ENCODE peak calls at places on chromosomes 4 and X, in nine cellular contexts. T, H, F, I, C, J, W, E and Y are unnamed samples.

GRCh38 chr4:53023640-53024299 is 161.7 kb downstream of the RASL11B start:
- DNase-seq in T (no peak), H (no peak), F (no peak), I (no peak), C (no peak), J (no peak), W (no peak), E (no peak), Y (no peak)

GRCh38 chrX:43631841-43632240 is 24.3 kb upstream of the MAOA start:
- DNase-seq in T (no peak), H (no peak), F (no peak), I (no peak), C (no peak), J (no peak), W (no peak), E (no peak), Y (no peak)

GRCh38 chr4:2416564-2417195 is 1.8 kb downstream of the ZFYVE28 start:
- DNase-seq in T (no peak), H (peak), F (peak), I (peak), C (no peak), J (no peak), W (peak), E (peak), Y (peak)

GRCh38 chrX:140733766-140734342 is 24.3 kb downstream of the LINC00632 start:
- DNase-seq in T (no peak), H (peak), F (peak), I (no peak), C (peak), J (no peak), W (peak), E (peak), Y (peak)

GRCh38 chrX:14243823-14244222 is 214.1 kb upstream of the GEMIN8 start:
- DNase-seq in T (no peak), H (peak), F (no peak), I (no peak), C (no peak), J (no peak), W (peak), E (no peak), Y (no peak)

GRCh38 chrX:82648062-82648461 is 860.0 kb upstream of the POU3F4 start:
- DNase-seq in T (no peak), H (no peak), F (no peak), I (no peak), C (no peak), J (no peak), W (no peak), E (no peak), Y (no peak)

GRCh38 chr4:1400191-1400805 is 5.9 kb downstream of the NKX1-1 start:
- DNase-seq in T (peak), H (no peak), F (no peak), I (peak), C (no peak), J (no peak), W (no peak), E (no peak), Y (peak)

GRCh38 chr4:5212255-5213032 is 161.2 kb downstream of the STK32B start:
- DNase-seq in T (no peak), H (no peak), F (no peak), I (no peak), C (no peak), J (no peak), W (no peak), E (no peak), Y (no peak)

GRCh38 chrX:49075347-49075746 is 1.5 kb upstream of the PRAF2 start:
- DNase-seq in T (no peak), H (no peak), F (no peak), I (no peak), C (no peak), J (no peak), W (no peak), E (no peak), Y (no peak)

GRCh38 chr4:150236626-150237025 is 158.4 kb downstream of the DCLK2 start:
- DNase-seq in T (no peak), H (no peak), F (peak), I (no peak), C (peak), J (no peak), W (no peak), E (no peak), Y (no peak)
- H3K27ac ChIP-seq in T (peak), H (no peak), F (peak), I (peak), C (peak), J (no peak), W (no peak), E (no peak), Y (no peak)

GRCh38 chr4:152206185-152206584 is 329.7 kb downstream of the FBXW7 start:
- DNase-seq in T (no peak), H (no peak), F (peak), I (no peak), C (no peak), J (no peak), W (no peak), E (no peak), Y (no peak)
- TF ChIP-seq CTCF in T (no peak), H (no peak), F (no peak), I (no peak), C (no peak), J (no peak), W (no peak), E (no peak), Y (no peak)

GRCh38 chr4:183959349-183959748 is 54.2 kb downstream of the STOX2 start:
- DNase-seq in T (no peak), H (peak), F (no peak), I (no peak), C (no peak), J (no peak), W (no peak), E (no peak), Y (no peak)
- H3K4me3 ChIP-seq in T (no peak), H (no peak), F (no peak), I (no peak), C (no peak), J (peak), W (no peak), E (peak), Y (no peak)

GRCh38 chr4:156293657-156294297 is 340.1 kb upstream of the CTSO start:
- DNase-seq in T (no peak), H (no peak), F (peak), I (no peak), C (peak), J (no peak), W (no peak), E (no peak), Y (no peak)
- H3K27ac ChIP-seq in T (no peak), H (no peak), F (peak), I (no peak), C (peak), J (no peak), W (no peak), E (no peak), Y (no peak)

DNA sequence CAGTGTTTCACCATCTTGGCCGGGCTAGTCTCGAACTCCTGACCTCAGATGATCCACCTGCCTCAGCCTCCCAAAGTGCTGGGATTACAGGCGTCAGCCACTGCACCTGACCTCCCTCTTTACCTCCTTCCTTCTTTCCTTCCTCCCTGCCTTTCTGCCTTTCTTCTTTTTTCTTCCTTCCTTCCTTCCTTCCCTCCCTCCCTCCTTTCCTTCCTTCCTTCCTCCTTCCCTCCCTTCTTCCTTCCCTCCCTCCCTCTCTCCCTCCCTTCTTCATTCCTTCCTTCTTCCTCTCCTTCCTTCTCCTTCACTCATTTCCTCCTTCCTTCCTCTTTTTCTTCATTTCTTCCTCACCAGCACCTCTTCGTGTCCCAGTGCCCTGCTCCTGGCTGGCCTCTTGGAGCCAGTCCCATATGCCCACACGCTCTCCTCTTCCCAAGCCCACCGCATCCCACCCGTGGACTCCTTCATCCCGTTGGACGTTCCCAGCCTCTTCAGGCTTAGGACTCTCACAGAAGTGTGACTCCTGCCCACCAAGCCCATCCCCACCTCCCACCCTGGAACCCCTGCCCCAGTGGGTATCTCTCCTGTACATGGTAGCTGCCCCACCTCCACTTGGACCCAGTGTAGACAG is 22.6 kb downstream of the CSF2RA start:
- DNase-seq in T (no peak), H (no peak), F (no peak), I (no peak), C (no peak), J (no peak), W (no peak), E (no peak), Y (no peak)
- TF ChIP-seq CTCF in T (no peak), H (no peak), F (no peak), I (no peak), C (no peak), J (no peak), W (no peak), E (no peak), Y (no peak)

GRCh38 chr4:113762851-113763172 is 1.3 kb upstream of the CAMK2D start:
- DNase-seq in T (no peak), H (no peak), F (no peak), I (no peak), C (no peak), J (no peak), W (no peak), E (no peak), Y (no peak)
- H3K4me3 ChIP-seq in T (peak), H (peak), F (peak), I (peak), C (peak), J (peak), W (peak), E (peak), Y (peak)